ENCODE peak calls at places on chromosomes 16 and 17, in five cellular contexts. A, J, W, U and N are unnamed samples.

GRCh38 chr17:45150911-45151809 is 2.9 kb downstream of the HEXIM1 start:
- DNase-seq in A (no peak), J (no peak), W (no peak), U (no peak), N (no peak)

GRCh38 chr17:65345261-65346060 is 208.3 kb downstream of the RGS9 start:
- DNase-seq in A (no peak), J (peak; percentile 17), W (no peak), U (no peak), N (no peak)

GRCh38 chr16:72561-73537 is at the start of gene RHBDF1:
- DNase-seq in A (no peak), J (no peak), W (no peak), U (no peak), N (peak; percentile 45)

GRCh38 chr16:82248257-82248656 is 78.2 kb upstream of the MPHOSPH6 start:
- DNase-seq in A (no peak), J (no peak), W (no peak), U (no peak), N (no peak)

GRCh38 chr17:40442392-40443195 is 656 bp upstream of the IGFBP4 start:
- DNase-seq in A (no peak), J (no peak), W (no peak), U (no peak), N (no peak)

GRCh38 chr16:1296688-1297412 is 12.6 kb upstream of the UBE2I start:
- DNase-seq in A (peak; percentile 60), J (no peak), W (no peak), U (no peak), N (peak; percentile 76)

GRCh38 chr17:77375108-77375507 is 234.3 kb downstream of the SEC14L1 start:
- DNase-seq in A (no peak), J (no peak), W (no peak), U (no peak), N (no peak)

GRCh38 chr17:17742133-17742621 is 60.9 kb downstream of the RAI1 start:
- DNase-seq in A (no peak), J (no peak), W (no peak), U (no peak), N (no peak)

GRCh38 chr17:19750835-19751234 is 2.7 kb upstream of the ALDH3A1 start:
- DNase-seq in A (no peak), J (no peak), W (no peak), U (no peak), N (no peak)

GRCh38 chr17:5555254-5555653 is 29.1 kb downstream of the NLRP1 start:
- DNase-seq in A (no peak), J (no peak), W (no peak), U (no peak), N (no peak)

GRCh38 chr16:49997721-49998251 is 27.2 kb upstream of the CNEP1R1 start:
- DNase-seq in A (no peak), J (no peak), W (no peak), U (no peak), N (no peak)

GRCh38 chr17:76000016-76000754 is 470 bp upstream of the CDK3 start:
- DNase-seq in A (peak; percentile 83), J (peak; percentile 71), W (peak; percentile 71), U (peak; percentile 59), N (peak; percentile 58)

GRCh38 chr16:85528528-85529387 is 84.4 kb upstream of the GSE1 start:
- DNase-seq in A (peak; percentile 79), J (no peak), W (no peak), U (peak; percentile 17), N (no peak)

GRCh38 chr16:5382484-5382883 is 284.9 kb upstream of the EEF2KMT start:
- DNase-seq in A (no peak), J (no peak), W (no peak), U (no peak), N (no peak)

GRCh38 chr17:39777534-39778365 is 40.0 kb downstream of the GRB7 start:
- DNase-seq in A (peak; percentile 63), J (no peak), W (no peak), U (no peak), N (peak; percentile 60)

GRCh38 chr17:68789203-68789962 is 165.8 kb downstream of the ABCA8 start:
- DNase-seq in A (no peak), J (no peak), W (no peak), U (no peak), N (no peak)

GRCh38 chr16:89098767-89099430 is 5.2 kb downstream of the ACSF3 start:
- DNase-seq in A (no peak), J (no peak), W (no peak), U (no peak), N (no peak)

GRCh38 chr16:10987361-10988163 is 43.2 kb downstream of the CLEC16A start:
- DNase-seq in A (no peak), J (no peak), W (no peak), U (no peak), N (no peak)

GRCh38 chr17:177155-177554 is 4.3 kb downstream of the DOC2B start:
- DNase-seq in A (no peak), J (no peak), W (no peak), U (no peak), N (no peak)

GRCh38 chr16:85735225-85735722 is 15.6 kb downstream of the C16orf74 start:
- DNase-seq in A (peak; percentile 88), J (peak; percentile 23), W (peak; percentile 58), U (peak; percentile 69), N (no peak)

GRCh38 chr16:58684354-58685083 is at the start of gene SLC38A7:
- DNase-seq in A (peak; percentile 80), J (peak; percentile 76), W (peak; percentile 76), U (peak; percentile 72), N (peak; percentile 86)

GRCh38 chr17:45032150-45032493 is 19.3 kb downstream of the DCAKD start:
- DNase-seq in A (no peak), J (no peak), W (no peak), U (no peak), N (no peak)

GRCh38 chr16:75265911-75266701 is 14.7 kb upstream of the BCAR1 start:
- DNase-seq in A (peak; percentile 53), J (no peak), W (no peak), U (no peak), N (no peak)

GRCh38 chr16:4085405-4085970 is 30.8 kb downstream of the ADCY9 start:
- DNase-seq in A (no peak), J (no peak), W (no peak), U (no peak), N (no peak)